ENCODE peak calls at places on chromosomes 1 and 21, in eight cellular contexts. One of them, this sample, is unnamed.

GRCh38 chr1:46983825-46984586 is 39.5 kb upstream of the CYP4X1 start:
- DNase-seq in GM23338: peak
- DNase-seq in EL: no peak
- DNase-seq in hepatic stellate cell: no peak
- DNase-seq in AG04450: no peak
- DNase-seq in brain microvascular endothelial cell: no peak
- DNase-seq in DND-41: no peak
- DNase-seq in Right ventricle myocardium superior: no peak
- DNase-seq in this sample: no peak

GRCh38 chr21:45041351-45041805 is 33.0 kb upstream of the ADARB1 start:
- DNase-seq in GM23338: no peak
- DNase-seq in EL: peak
- DNase-seq in hepatic stellate cell: peak
- DNase-seq in AG04450: no peak
- DNase-seq in brain microvascular endothelial cell: peak
- DNase-seq in DND-41: no peak
- DNase-seq in Right ventricle myocardium superior: peak
- DNase-seq in this sample: no peak

GRCh38 chr1:14996133-14997050 is 157.2 kb upstream of the TMEM51 start:
- DNase-seq in GM23338: no peak
- DNase-seq in EL: peak
- DNase-seq in hepatic stellate cell: peak
- DNase-seq in AG04450: no peak
- DNase-seq in brain microvascular endothelial cell: peak
- DNase-seq in DND-41: no peak
- DNase-seq in Right ventricle myocardium superior: no peak
- DNase-seq in this sample: peak

GRCh38 chr1:236287757-236288619 is 6.2 kb upstream of the ERO1B start:
- DNase-seq in GM23338: peak
- DNase-seq in EL: peak
- DNase-seq in hepatic stellate cell: no peak
- DNase-seq in AG04450: no peak
- DNase-seq in brain microvascular endothelial cell: no peak
- DNase-seq in DND-41: peak
- DNase-seq in Right ventricle myocardium superior: no peak
- DNase-seq in this sample: peak

GRCh38 chr1:206782448-206782847 is 10.2 kb upstream of the IL10 start:
- DNase-seq in GM23338: no peak
- DNase-seq in EL: no peak
- DNase-seq in hepatic stellate cell: no peak
- DNase-seq in AG04450: no peak
- DNase-seq in brain microvascular endothelial cell: no peak
- DNase-seq in DND-41: peak
- DNase-seq in Right ventricle myocardium superior: no peak
- DNase-seq in this sample: no peak

GRCh38 chr21:39938086-39938611 is 70.9 kb downstream of the PCP4 start:
- DNase-seq in GM23338: no peak
- DNase-seq in EL: no peak
- DNase-seq in hepatic stellate cell: no peak
- DNase-seq in AG04450: no peak
- DNase-seq in brain microvascular endothelial cell: no peak
- DNase-seq in DND-41: no peak
- DNase-seq in Right ventricle myocardium superior: no peak
- DNase-seq in this sample: no peak

GRCh38 chr1:81221564-81221963 is 579.2 kb upstream of the ADGRL2 start:
- DNase-seq in GM23338: no peak
- DNase-seq in EL: no peak
- DNase-seq in hepatic stellate cell: no peak
- DNase-seq in AG04450: no peak
- DNase-seq in brain microvascular endothelial cell: no peak
- DNase-seq in DND-41: no peak
- DNase-seq in Right ventricle myocardium superior: peak
- DNase-seq in this sample: no peak

GRCh38 chr1:48873944-48874343 is 97.3 kb upstream of the BEND5 start:
- DNase-seq in GM23338: peak
- DNase-seq in EL: no peak
- DNase-seq in hepatic stellate cell: no peak
- DNase-seq in AG04450: no peak
- DNase-seq in brain microvascular endothelial cell: no peak
- DNase-seq in DND-41: no peak
- DNase-seq in Right ventricle myocardium superior: no peak
- DNase-seq in this sample: no peak

GRCh38 chr1:6477039-6477820 is 11.3 kb upstream of the TNFRSF25 start:
- DNase-seq in GM23338: no peak
- DNase-seq in EL: no peak
- DNase-seq in hepatic stellate cell: no peak
- DNase-seq in AG04450: no peak
- DNase-seq in brain microvascular endothelial cell: no peak
- DNase-seq in DND-41: no peak
- DNase-seq in Right ventricle myocardium superior: no peak
- DNase-seq in this sample: no peak

GRCh38 chr1:225817611-225818061 is 7.7 kb downstream of the EPHX1 start:
- DNase-seq in GM23338: peak
- DNase-seq in EL: peak
- DNase-seq in hepatic stellate cell: peak
- DNase-seq in AG04450: peak
- DNase-seq in brain microvascular endothelial cell: peak
- DNase-seq in DND-41: no peak
- DNase-seq in Right ventricle myocardium superior: peak
- DNase-seq in this sample: peak

GRCh38 chr1:221263831-221264767 is 384.9 kb downstream of the HLX start:
- DNase-seq in GM23338: peak
- DNase-seq in EL: peak
- DNase-seq in hepatic stellate cell: peak
- DNase-seq in AG04450: peak
- DNase-seq in brain microvascular endothelial cell: peak
- DNase-seq in DND-41: peak
- DNase-seq in Right ventricle myocardium superior: peak
- DNase-seq in this sample: peak

GRCh38 chr1:208731976-208732821 is 488.0 kb upstream of the PLXNA2 start:
- DNase-seq in GM23338: no peak
- DNase-seq in EL: peak
- DNase-seq in hepatic stellate cell: no peak
- DNase-seq in AG04450: no peak
- DNase-seq in brain microvascular endothelial cell: no peak
- DNase-seq in DND-41: no peak
- DNase-seq in Right ventricle myocardium superior: no peak
- DNase-seq in this sample: no peak

GRCh38 chr21:15282666-15283065 is 217.9 kb upstream of the NRIP1 start:
- DNase-seq in GM23338: no peak
- DNase-seq in EL: no peak
- DNase-seq in hepatic stellate cell: no peak
- DNase-seq in AG04450: no peak
- DNase-seq in brain microvascular endothelial cell: no peak
- DNase-seq in DND-41: no peak
- DNase-seq in Right ventricle myocardium superior: no peak
- DNase-seq in this sample: no peak

GRCh38 chr1:46401964-46402626 is 8.0 kb downstream of the FAAH start:
- DNase-seq in GM23338: peak
- DNase-seq in EL: peak
- DNase-seq in hepatic stellate cell: peak
- DNase-seq in AG04450: peak
- DNase-seq in brain microvascular endothelial cell: peak
- DNase-seq in DND-41: no peak
- DNase-seq in Right ventricle myocardium superior: peak
- DNase-seq in this sample: peak

GRCh38 chr1:231611111-231611510 is 15.5 kb upstream of the DISC1 start:
- DNase-seq in GM23338: no peak
- DNase-seq in EL: no peak
- DNase-seq in hepatic stellate cell: no peak
- DNase-seq in AG04450: no peak
- DNase-seq in brain microvascular endothelial cell: no peak
- DNase-seq in DND-41: no peak
- DNase-seq in Right ventricle myocardium superior: no peak
- DNase-seq in this sample: no peak

GRCh38 chr1:110102081-110102480 is 10.2 kb upstream of the UBL4B start:
- DNase-seq in GM23338: no peak
- DNase-seq in EL: peak
- DNase-seq in hepatic stellate cell: peak
- DNase-seq in AG04450: no peak
- DNase-seq in brain microvascular endothelial cell: no peak
- DNase-seq in DND-41: no peak
- DNase-seq in Right ventricle myocardium superior: no peak
- DNase-seq in this sample: peak

GRCh38 chr1:111603979-111604378 is 15.6 kb upstream of the RAP1A start:
- DNase-seq in GM23338: no peak
- DNase-seq in EL: no peak
- DNase-seq in hepatic stellate cell: no peak
- DNase-seq in AG04450: no peak
- DNase-seq in brain microvascular endothelial cell: no peak
- DNase-seq in DND-41: peak
- DNase-seq in Right ventricle myocardium superior: no peak
- DNase-seq in this sample: peak

GRCh38 chr1:41583658-41584570 is 99.4 kb upstream of the EDN2 start:
- DNase-seq in GM23338: peak
- DNase-seq in EL: no peak
- DNase-seq in hepatic stellate cell: no peak
- DNase-seq in AG04450: no peak
- DNase-seq in brain microvascular endothelial cell: no peak
- DNase-seq in DND-41: peak
- DNase-seq in Right ventricle myocardium superior: no peak
- DNase-seq in this sample: no peak

GRCh38 chr21:32562426-32562825 is 22.9 kb downstream of the TCP10L start:
- DNase-seq in GM23338: peak
- DNase-seq in EL: peak
- DNase-seq in hepatic stellate cell: peak
- DNase-seq in AG04450: no peak
- DNase-seq in brain microvascular endothelial cell: peak
- DNase-seq in DND-41: no peak
- DNase-seq in Right ventricle myocardium superior: no peak
- DNase-seq in this sample: peak